ENCODE peak calls at places on chromosomes 4 and X, in nine cellular contexts. One of them, this sample, is unnamed.
A peak's percentile ranks its signal among the peaks of the same experiment; 100 is the strongest.

GRCh38 chrX:9414416-9414815 is 50.4 kb upstream of the TBL1X start:
- DNase-seq in OCI-LY7: no peak
- DNase-seq in A549: no peak
- DNase-seq in colonic mucosa: no peak
- DNase-seq in fibroblast of lung: no peak
- DNase-seq in RWPE1: no peak
- DNase-seq in adrenal gland: no peak
- DNase-seq in endothelial cell of umbilical vein: no peak
- DNase-seq in mammary epithelial cell: no peak
- DNase-seq in this sample: no peak

GRCh38 chr4:75976177-75976576 is 14.6 kb downstream of the SDAD1 start:
- DNase-seq in OCI-LY7: no peak
- DNase-seq in colonic mucosa: no peak
- DNase-seq in RWPE1: no peak
- DNase-seq in endothelial cell of umbilical vein: no peak
- DNase-seq in A549: no peak
- DNase-seq in adrenal gland: no peak
- DNase-seq in mammary epithelial cell: no peak
- DNase-seq in fibroblast of lung: no peak
- DNase-seq in this sample: no peak

GRCh38 chr4:5024673-5025072 is 5.4 kb upstream of the CYTL1 start:
- DNase-seq in mammary epithelial cell: no peak
- DNase-seq in endothelial cell of umbilical vein: no peak
- DNase-seq in RWPE1: no peak
- DNase-seq in OCI-LY7: no peak
- DNase-seq in adrenal gland: no peak
- DNase-seq in fibroblast of lung: no peak
- DNase-seq in colonic mucosa: peak; percentile 31
- DNase-seq in A549: no peak
- DNase-seq in this sample: no peak

GRCh38 chr4:71296945-71297344 is 41.9 kb upstream of the SLC4A4 start:
- DNase-seq in fibroblast of lung: no peak
- DNase-seq in endothelial cell of umbilical vein: no peak
- DNase-seq in colonic mucosa: peak; percentile 57
- DNase-seq in mammary epithelial cell: peak; percentile 47
- DNase-seq in RWPE1: no peak
- DNase-seq in A549: no peak
- DNase-seq in adrenal gland: no peak
- DNase-seq in OCI-LY7: no peak
- DNase-seq in this sample: peak; percentile 24

GRCh38 chrX:50638123-50638522 is 167.5 kb upstream of the DGKK start:
- DNase-seq in fibroblast of lung: peak; percentile 0
- DNase-seq in colonic mucosa: no peak
- DNase-seq in OCI-LY7: no peak
- DNase-seq in mammary epithelial cell: no peak
- DNase-seq in A549: no peak
- DNase-seq in adrenal gland: peak; percentile 28
- DNase-seq in endothelial cell of umbilical vein: peak; percentile 50
- DNase-seq in RWPE1: no peak
- DNase-seq in this sample: no peak

GRCh38 chr4:165972747-165973146 is 99.7 kb downstream of the TLL1 start:
- DNase-seq in endothelial cell of umbilical vein: no peak
- DNase-seq in adrenal gland: no peak
- DNase-seq in colonic mucosa: no peak
- DNase-seq in fibroblast of lung: no peak
- DNase-seq in A549: no peak
- DNase-seq in mammary epithelial cell: peak; percentile 89
- DNase-seq in RWPE1: peak; percentile 42
- DNase-seq in OCI-LY7: no peak
- DNase-seq in this sample: no peak

GRCh38 chrX:2502668-2503519 is 2.1 kb upstream of the DHRSX start:
- DNase-seq in RWPE1: no peak
- DNase-seq in A549: peak; percentile 89
- DNase-seq in colonic mucosa: peak; percentile 34
- DNase-seq in OCI-LY7: no peak
- DNase-seq in fibroblast of lung: peak; percentile 34
- DNase-seq in endothelial cell of umbilical vein: no peak
- DNase-seq in adrenal gland: no peak
- DNase-seq in mammary epithelial cell: no peak
- DNase-seq in this sample: no peak

GRCh38 chr4:25440478-25441030 is 63.5 kb downstream of the ANAPC4 start:
- DNase-seq in RWPE1: no peak
- DNase-seq in endothelial cell of umbilical vein: peak; percentile 83
- DNase-seq in colonic mucosa: no peak
- DNase-seq in A549: no peak
- DNase-seq in OCI-LY7: no peak
- DNase-seq in adrenal gland: peak; percentile 65
- DNase-seq in mammary epithelial cell: no peak
- DNase-seq in fibroblast of lung: peak; percentile 25
- DNase-seq in this sample: peak; percentile 93

GRCh38 chr4:88070031-88070430 is 62.6 kb downstream of the PKD2 start:
- DNase-seq in fibroblast of lung: no peak
- DNase-seq in OCI-LY7: no peak
- DNase-seq in adrenal gland: no peak
- DNase-seq in RWPE1: no peak
- DNase-seq in colonic mucosa: no peak
- DNase-seq in A549: no peak
- DNase-seq in endothelial cell of umbilical vein: peak; percentile 79
- DNase-seq in mammary epithelial cell: no peak
- DNase-seq in this sample: no peak

GRCh38 chr4:72971572-72971971 is 97.9 kb downstream of the COX18 start:
- DNase-seq in mammary epithelial cell: peak; percentile 93
- DNase-seq in endothelial cell of umbilical vein: peak; percentile 87
- DNase-seq in RWPE1: peak; percentile 31
- DNase-seq in adrenal gland: no peak
- DNase-seq in colonic mucosa: no peak
- DNase-seq in OCI-LY7: no peak
- DNase-seq in A549: peak; percentile 58
- DNase-seq in fibroblast of lung: peak; percentile 54
- DNase-seq in this sample: no peak

GRCh38 chr4:120290553-120290952 is 223.9 kb upstream of the MAD2L1 start:
- DNase-seq in A549: no peak
- DNase-seq in colonic mucosa: no peak
- DNase-seq in OCI-LY7: no peak
- DNase-seq in endothelial cell of umbilical vein: no peak
- DNase-seq in RWPE1: no peak
- DNase-seq in adrenal gland: no peak
- DNase-seq in mammary epithelial cell: no peak
- DNase-seq in fibroblast of lung: no peak
- DNase-seq in this sample: no peak

GRCh38 chr4:120291541-120291940 is 224.9 kb upstream of the MAD2L1 start:
- DNase-seq in RWPE1: no peak
- DNase-seq in OCI-LY7: no peak
- DNase-seq in colonic mucosa: no peak
- DNase-seq in adrenal gland: no peak
- DNase-seq in mammary epithelial cell: no peak
- DNase-seq in A549: no peak
- DNase-seq in fibroblast of lung: no peak
- DNase-seq in endothelial cell of umbilical vein: no peak
- DNase-seq in this sample: no peak

DNA sequence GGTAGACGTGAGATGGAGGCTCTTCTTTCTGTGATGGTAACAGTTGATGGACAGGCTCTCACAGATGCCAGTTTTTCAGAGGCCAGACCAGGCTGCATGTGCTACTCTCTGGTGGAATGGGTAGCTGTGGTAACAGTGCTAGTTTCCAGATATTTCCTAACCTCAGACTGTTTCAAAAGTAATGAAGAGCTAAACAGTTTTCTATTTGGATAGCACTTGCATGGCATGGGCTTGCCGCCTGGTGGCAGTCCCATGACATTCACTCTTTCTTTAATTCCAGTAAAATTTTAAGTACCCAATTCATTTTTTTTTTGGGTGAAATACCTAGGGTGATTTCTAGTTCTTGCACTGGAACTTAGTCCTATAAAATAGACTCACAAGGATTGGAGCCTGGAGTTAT is 220.2 kb upstream of the MAD2L1 start:
- DNase-seq in colonic mucosa: no peak
- DNase-seq in RWPE1: no peak
- DNase-seq in adrenal gland: no peak
- DNase-seq in OCI-LY7: no peak
- DNase-seq in endothelial cell of umbilical vein: no peak
- DNase-seq in A549: no peak
- DNase-seq in mammary epithelial cell: no peak
- DNase-seq in fibroblast of lung: peak; percentile 2
- DNase-seq in this sample: no peak
- TF ChIP-seq CTCF in colonic mucosa: no peak
- TF ChIP-seq CTCF in RWPE1: no peak
- TF ChIP-seq CTCF in adrenal gland: no peak
- TF ChIP-seq CTCF in OCI-LY7: no peak
- TF ChIP-seq CTCF in endothelial cell of umbilical vein: no peak
- TF ChIP-seq CTCF in A549: no peak
- TF ChIP-seq CTCF in mammary epithelial cell: no peak
- TF ChIP-seq CTCF in fibroblast of lung: peak; percentile 28
- TF ChIP-seq CTCF in this sample: no peak

GRCh38 chr4:55397521-55398321 is 2.0 kb downstream of the TMEM165 start:
- DNase-seq in OCI-LY7: peak; percentile 23
- DNase-seq in RWPE1: peak; percentile 53
- DNase-seq in A549: no peak
- DNase-seq in colonic mucosa: no peak
- DNase-seq in mammary epithelial cell: peak; percentile 86
- DNase-seq in fibroblast of lung: peak; percentile 84
- DNase-seq in endothelial cell of umbilical vein: peak; percentile 53
- DNase-seq in adrenal gland: no peak
- DNase-seq in this sample: no peak

GRCh38 chr4:55398461-55398860 is 2.7 kb downstream of the TMEM165 start:
- DNase-seq in mammary epithelial cell: peak; percentile 83
- DNase-seq in RWPE1: peak; percentile 26
- DNase-seq in A549: no peak
- DNase-seq in colonic mucosa: no peak
- DNase-seq in fibroblast of lung: peak; percentile 40
- DNase-seq in adrenal gland: no peak
- DNase-seq in endothelial cell of umbilical vein: no peak
- DNase-seq in OCI-LY7: no peak
- DNase-seq in this sample: no peak

GRCh38 chr4:55399581-55399980 is 3.8 kb downstream of the TMEM165 start:
- DNase-seq in mammary epithelial cell: no peak
- DNase-seq in fibroblast of lung: no peak
- DNase-seq in endothelial cell of umbilical vein: no peak
- DNase-seq in adrenal gland: no peak
- DNase-seq in OCI-LY7: no peak
- DNase-seq in A549: no peak
- DNase-seq in colonic mucosa: no peak
- DNase-seq in RWPE1: no peak
- DNase-seq in this sample: no peak

GRCh38 chr4:55397024-55397520 is 1.3 kb downstream of the TMEM165 start:
- DNase-seq in mammary epithelial cell: peak; percentile 29
- DNase-seq in endothelial cell of umbilical vein: peak; percentile 28
- DNase-seq in RWPE1: no peak
- DNase-seq in A549: no peak
- DNase-seq in OCI-LY7: peak; percentile 31
- DNase-seq in colonic mucosa: peak; percentile 21
- DNase-seq in adrenal gland: peak; percentile 63
- DNase-seq in fibroblast of lung: no peak
- DNase-seq in this sample: peak; percentile 40

GRCh38 chr4:55398966-55399365 is 3.2 kb downstream of the TMEM165 start:
- DNase-seq in RWPE1: no peak
- DNase-seq in adrenal gland: no peak
- DNase-seq in mammary epithelial cell: peak; percentile 13
- DNase-seq in endothelial cell of umbilical vein: peak; percentile 11
- DNase-seq in A549: no peak
- DNase-seq in colonic mucosa: no peak
- DNase-seq in fibroblast of lung: no peak
- DNase-seq in OCI-LY7: no peak
- DNase-seq in this sample: no peak
- H3K27ac ChIP-seq in RWPE1: peak overlapping the region; percentile 59
- H3K27ac ChIP-seq in adrenal gland: peak overlapping the region; percentile 47
- H3K27ac ChIP-seq in mammary epithelial cell: peak overlapping the region; percentile 89
- H3K27ac ChIP-seq in endothelial cell of umbilical vein: no peak overlapping the region
- H3K27ac ChIP-seq in A549: no peak overlapping the region
- H3K27ac ChIP-seq in colonic mucosa: no peak overlapping the region
- H3K27ac ChIP-seq in fibroblast of lung: peak overlapping the region; percentile 96
- H3K27ac ChIP-seq in OCI-LY7: no peak overlapping the region
- H3K27ac ChIP-seq in this sample: no peak overlapping the region

GRCh38 chr4:140427104-140427918 is at the start of gene CLGN:
- DNase-seq in OCI-LY7: peak; percentile 82
- DNase-seq in adrenal gland: peak; percentile 36
- DNase-seq in colonic mucosa: peak; percentile 70
- DNase-seq in A549: peak; percentile 77
- DNase-seq in RWPE1: peak; percentile 40
- DNase-seq in endothelial cell of umbilical vein: peak; percentile 78
- DNase-seq in fibroblast of lung: peak; percentile 81
- DNase-seq in mammary epithelial cell: peak; percentile 20
- DNase-seq in this sample: peak; percentile 79
- TF ChIP-seq CTCF in OCI-LY7: peak; percentile 78
- TF ChIP-seq CTCF in adrenal gland: peak; percentile 21
- TF ChIP-seq CTCF in colonic mucosa: no peak
- TF ChIP-seq CTCF in A549: peak; percentile 45
- TF ChIP-seq CTCF in RWPE1: peak; percentile 58
- TF ChIP-seq CTCF in endothelial cell of umbilical vein: peak; percentile 68
- TF ChIP-seq CTCF in fibroblast of lung: peak; percentile 47
- TF ChIP-seq CTCF in mammary epithelial cell: no peak
- TF ChIP-seq CTCF in this sample: no peak

GRCh38 chrX:115909017-115909416 is 261.5 kb upstream of the AGTR2 start:
- DNase-seq in mammary epithelial cell: no peak
- DNase-seq in fibroblast of lung: no peak
- DNase-seq in RWPE1: no peak
- DNase-seq in adrenal gland: no peak
- DNase-seq in endothelial cell of umbilical vein: no peak
- DNase-seq in A549: no peak
- DNase-seq in OCI-LY7: no peak
- DNase-seq in colonic mucosa: no peak
- DNase-seq in this sample: no peak

GRCh38 chrX:115913575-115913974 is 257.0 kb upstream of the AGTR2 start:
- DNase-seq in endothelial cell of umbilical vein: no peak
- DNase-seq in mammary epithelial cell: no peak
- DNase-seq in fibroblast of lung: no peak
- DNase-seq in RWPE1: no peak
- DNase-seq in adrenal gland: no peak
- DNase-seq in A549: no peak
- DNase-seq in colonic mucosa: no peak
- DNase-seq in OCI-LY7: no peak
- DNase-seq in this sample: no peak

GRCh38 chrX:115906881-115907280 is 263.7 kb upstream of the AGTR2 start:
- DNase-seq in mammary epithelial cell: no peak
- DNase-seq in colonic mucosa: no peak
- DNase-seq in endothelial cell of umbilical vein: no peak
- DNase-seq in fibroblast of lung: no peak
- DNase-seq in A549: no peak
- DNase-seq in OCI-LY7: no peak
- DNase-seq in adrenal gland: no peak
- DNase-seq in RWPE1: no peak
- DNase-seq in this sample: no peak

GRCh38 chrX:115912372-115912897 is 258.1 kb upstream of the AGTR2 start:
- DNase-seq in RWPE1: no peak
- DNase-seq in fibroblast of lung: no peak
- DNase-seq in endothelial cell of umbilical vein: no peak
- DNase-seq in A549: no peak
- DNase-seq in adrenal gland: no peak
- DNase-seq in colonic mucosa: no peak
- DNase-seq in mammary epithelial cell: no peak
- DNase-seq in OCI-LY7: no peak
- DNase-seq in this sample: no peak

DNA sequence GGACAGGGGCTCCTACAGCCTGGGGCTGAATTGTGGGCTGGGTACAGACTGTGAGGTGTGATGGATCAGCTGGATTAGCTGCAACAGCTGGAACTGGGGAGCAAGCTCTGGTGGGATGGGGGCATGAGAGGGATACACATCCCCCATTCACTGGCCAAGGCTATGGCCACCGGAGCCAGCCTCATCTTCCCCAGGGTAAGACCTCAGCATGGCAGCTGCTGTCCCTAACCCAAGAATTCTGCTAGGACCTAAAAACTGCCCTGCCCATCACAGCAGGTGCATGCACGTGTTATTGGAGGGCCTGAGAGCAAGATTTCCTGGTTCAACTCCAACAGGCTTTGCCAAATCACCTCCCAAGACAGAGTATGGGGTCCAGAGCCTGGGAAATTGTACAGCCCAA is 258.6 kb upstream of the AGTR2 start:
- DNase-seq in colonic mucosa: no peak
- DNase-seq in mammary epithelial cell: no peak
- DNase-seq in OCI-LY7: no peak
- DNase-seq in adrenal gland: no peak
- DNase-seq in fibroblast of lung: no peak
- DNase-seq in endothelial cell of umbilical vein: no peak
- DNase-seq in RWPE1: no peak
- DNase-seq in A549: no peak
- DNase-seq in this sample: no peak
- H3K27ac ChIP-seq in colonic mucosa: no peak overlapping the region
- H3K27ac ChIP-seq in mammary epithelial cell: no peak overlapping the region
- H3K27ac ChIP-seq in OCI-LY7: no peak overlapping the region
- H3K27ac ChIP-seq in adrenal gland: no peak overlapping the region
- H3K27ac ChIP-seq in fibroblast of lung: no peak overlapping the region
- H3K27ac ChIP-seq in endothelial cell of umbilical vein: no peak overlapping the region
- H3K27ac ChIP-seq in RWPE1: no peak overlapping the region
- H3K27ac ChIP-seq in A549: no peak overlapping the region
- H3K27ac ChIP-seq in this sample: no peak overlapping the region

This sample was measured in testis.